ENCODE peak calls at places on chromosomes 6 and 20, in six cellular contexts. M is CD4-positive, alpha-beta memory T cell; V is LHCN-M2; D is HFFc6; N is effector memory CD8-positive, alpha-beta T cell; U is WTC11. E is an unnamed sample.

GRCh38 chr6:149941583-149942460 is at the start of gene ULBP2:
- DNase-seq in M (peak; percentile 97), V (peak; percentile 94), D (peak; percentile 95), N (peak; percentile 90), U (peak; percentile 66), E (peak; percentile 89)

GRCh38 chr6:77151241-77151640 is 312.1 kb downstream of the HTR1B start:
- DNase-seq in M (no peak), V (no peak), D (no peak), N (no peak), U (no peak), E (no peak)

GRCh38 chr6:158941246-158941645 is 58.8 kb downstream of the RSPH3 start:
- DNase-seq in M (no peak), V (no peak), D (no peak), N (no peak), U (no peak), E (no peak)

GRCh38 chr6:83371428-83371827 is 59.4 kb downstream of the ME1 start:
- DNase-seq in M (no peak), V (peak; percentile 55), D (peak; percentile 55), N (no peak), U (no peak), E (no peak)

GRCh38 chr6:154868143-154868594 is 126.9 kb upstream of the TIAM2 start:
- DNase-seq in M (no peak), V (peak; percentile 64), D (peak; percentile 70), N (no peak), U (no peak), E (peak; percentile 19)

GRCh38 chr6:110529355-110529754 is 52.9 kb upstream of the SLC22A16 start:
- DNase-seq in M (no peak), V (peak; percentile 99), D (peak; percentile 81), N (no peak), U (no peak), E (no peak)

GRCh38 chr20:1184638-1185315 is at the start of gene TMEM74B:
- DNase-seq in M (no peak), V (no peak), D (no peak), N (no peak), U (peak; percentile 27), E (peak; percentile 7)

GRCh38 chr6:167736486-167737204 is 90.1 kb upstream of the AFDN start:
- DNase-seq in M (no peak), V (no peak), D (no peak), N (no peak), U (no peak), E (no peak)

GRCh38 chr6:35084511-35085203 is 56.5 kb downstream of the TCP11 start:
- DNase-seq in M (no peak), V (no peak), D (no peak), N (no peak), U (no peak), E (peak; percentile 9)

GRCh38 chr6:105593056-105593455 is 190.2 kb upstream of the PREP start:
- DNase-seq in M (no peak), V (no peak), D (peak; percentile 39), N (no peak), U (no peak), E (no peak)

GRCh38 chr6:21158873-21159272 is 434.7 kb upstream of the SOX4 start:
- DNase-seq in M (no peak), V (no peak), D (no peak), N (no peak), U (no peak), E (no peak)

GRCh38 chr6:13614126-13614925 is 809 bp upstream of the NOL7 start:
- DNase-seq in M (no peak), V (peak; percentile 61), D (peak; percentile 14), N (no peak), U (no peak), E (no peak)

GRCh38 chr6:128039542-128039941 is 138.7 kb upstream of the THEMIS start:
- DNase-seq in M (no peak), V (no peak), D (no peak), N (no peak), U (no peak), E (no peak)

GRCh38 chr6:168301648-168302398 is 17.8 kb downstream of the DACT2 start:
- DNase-seq in M (no peak), V (no peak), D (no peak), N (no peak), U (no peak), E (no peak)

GRCh38 chr6:100761841-100762240 is 119.3 kb downstream of the ASCC3 start:
- DNase-seq in M (no peak), V (no peak), D (no peak), N (no peak), U (no peak), E (no peak)

GRCh38 chr6:127180421-127180820 is 62.0 kb downstream of the RSPO3 start:
- DNase-seq in M (no peak), V (no peak), D (no peak), N (no peak), U (no peak), E (no peak)

GRCh38 chr20:2705931-2706645 is 13.5 kb downstream of the EBF4 start:
- DNase-seq in M (no peak), V (no peak), D (no peak), N (no peak), U (no peak), E (no peak)

GRCh38 chr20:35506872-35507638 is 22.4 kb downstream of the C20orf173 start:
- DNase-seq in M (no peak), V (peak; percentile 17), D (peak; percentile 60), N (no peak), U (no peak), E (no peak)

GRCh38 chr6:136607932-136608772 is 57.9 kb upstream of the MAP7 start:
- DNase-seq in M (peak; percentile 75), V (peak; percentile 73), D (peak; percentile 50), N (peak; percentile 82), U (peak; percentile 93), E (peak; percentile 76)

GRCh38 chr6:31193206-31193605 is 22.7 kb upstream of the POU5F1 start:
- DNase-seq in M (no peak), V (no peak), D (no peak), N (no peak), U (no peak), E (no peak)

GRCh38 chr6:105675715-105676397 is 273.0 kb upstream of the PREP start:
- DNase-seq in M (no peak), V (peak; percentile 95), D (peak; percentile 93), N (no peak), U (no peak), E (no peak)

GRCh38 chr20:43190332-43190953 is 737 bp upstream of the PTPRT start:
- DNase-seq in M (no peak), V (no peak), D (no peak), N (no peak), U (no peak), E (no peak)

GRCh38 chr20:1631309-1632227 is 11.8 kb upstream of the SIRPB1 start:
- DNase-seq in M (no peak), V (no peak), D (no peak), N (no peak), U (no peak), E (no peak)